ENCODE peak calls at places on chromosomes 2 and 18, in nine cellular contexts. V is central memory CD4-positive, alpha-beta T cell; F is fibroblast of mammary gland; E is cardiac fibroblast; U is neuronal stem cell; I is occipital lobe; Q is WERI-Rb-1; P is hippocampal formation; O is CD4-positive, alpha-beta T cell. A is an unnamed sample.

GRCh38 chr2:11569636-11570035 is 35.8 kb downstream of the GREB1 start:
- DNase-seq in P (no peak), Q (peak; percentile 6), E (no peak), I (no peak), V (no peak), O (no peak), F (no peak), U (no peak), A (no peak)

GRCh38 chr2:209960676-209961630 is 41.5 kb upstream of the RPE start:
- DNase-seq in P (peak; percentile 7), E (peak; percentile 69), U (peak; percentile 81), I (no peak), O (no peak), Q (peak; percentile 54), V (peak; percentile 4), F (peak; percentile 55), A (peak; percentile 94)

GRCh38 chr2:8015848-8016580 is 665.8 kb upstream of the ID2 start:
- DNase-seq in F (no peak), U (no peak), I (no peak), Q (no peak), O (no peak), V (no peak), P (no peak), E (no peak), A (no peak)

GRCh38 chr2:40192864-40193669 is 258.8 kb downstream of the SLC8A1 start:
- DNase-seq in O (no peak), V (no peak), U (no peak), Q (no peak), I (no peak), F (peak; percentile 93), P (no peak), E (no peak), A (no peak)

GRCh38 chr2:221567809-221568208 is 4.3 kb downstream of the EPHA4 start:
- DNase-seq in I (no peak), V (no peak), O (no peak), P (no peak), Q (no peak), E (no peak), U (no peak), F (peak; percentile 76), A (no peak)

GRCh38 chr2:9004338-9005204 is 1.1 kb upstream of the MBOAT2 start:
- DNase-seq in U (no peak), E (no peak), P (no peak), F (no peak), I (no peak), V (no peak), O (no peak), Q (no peak), A (no peak)

GRCh38 chr2:28280576-28280975 is 112.1 kb upstream of the FOSL2 start:
- DNase-seq in I (no peak), F (no peak), U (no peak), Q (no peak), O (no peak), P (no peak), E (no peak), V (no peak), A (no peak)

GRCh38 chr18:10401489-10401888 is 52.9 kb upstream of the APCDD1 start:
- DNase-seq in P (no peak), O (no peak), Q (peak; percentile 49), E (no peak), U (no peak), F (peak; percentile 26), I (no peak), V (no peak), A (no peak)

GRCh38 chr2:235024191-235024611 is 72.4 kb downstream of the SH3BP4 start:
- DNase-seq in Q (no peak), U (no peak), O (no peak), V (no peak), E (no peak), I (no peak), F (no peak), P (no peak), A (no peak)